ENCODE peak calls at places on chromosome 4, in ten cellular contexts. M is GM23338; D is CD4-positive, alpha-beta T cell; Q is astrocyte of the spinal cord; W is fibroblast of pulmonary artery; I is HFFc6; C is lower lobe of right lung; K is lung; P is pancreas; V is uterus. O is an unnamed sample.
A peak's percentile ranks its signal among the peaks of the same experiment; 100 is the strongest.

GRCh38 chr4:123468479-123469031 is 72.0 kb downstream of the SPRY1 start:
- DNase-seq in P (no peak), D (no peak), K (no peak), M (no peak), I (no peak), Q (no peak), V (no peak), W (no peak), C (no peak), O (no peak)

GRCh38 chr4:16026155-16026761 is 57.6 kb downstream of the PROM1 start:
- DNase-seq in Q (peak; percentile 66), M (peak; percentile 86), C (no peak), D (no peak), W (peak; percentile 77), P (no peak), K (no peak), V (no peak), I (peak; percentile 25), O (no peak)

GRCh38 chr4:171390626-171391025 is 422.6 kb upstream of the GALNTL6 start:
- DNase-seq in V (no peak), D (no peak), M (no peak), I (no peak), Q (no peak), K (no peak), P (no peak), C (no peak), W (no peak), O (no peak)

GRCh38 chr4:113849771-113850170 is 88.2 kb upstream of the CAMK2D start:
- DNase-seq in Q (no peak), D (no peak), V (peak; percentile 15), P (no peak), C (no peak), I (no peak), W (peak; percentile 69), M (no peak), K (peak; percentile 31), O (no peak)

GRCh38 chr4:123481034-123481433 is 84.4 kb downstream of the SPRY1 start:
- DNase-seq in I (peak; percentile 83), C (no peak), V (no peak), D (no peak), Q (peak; percentile 91), M (no peak), W (peak; percentile 25), P (no peak), K (no peak), O (no peak)

GRCh38 chr4:16916719-16917337 is 18.4 kb upstream of the LDB2 start:
- DNase-seq in M (peak; percentile 95), V (no peak), P (no peak), C (no peak), D (peak; percentile 68), K (no peak), Q (peak; percentile 16), I (peak; percentile 6), W (peak; percentile 42), O (peak; percentile 74)

GRCh38 chr4:6765703-6766102 is 16.8 kb upstream of the KIAA0232 start:
- DNase-seq in Q (no peak), I (no peak), C (no peak), D (no peak), K (no peak), W (no peak), M (no peak), P (no peak), V (no peak), O (no peak)

GRCh38 chr4:186749611-186750281 is 26.1 kb upstream of the FAT1 start:
- DNase-seq in P (no peak), D (no peak), V (no peak), M (no peak), K (no peak), W (no peak), I (no peak), Q (no peak), C (no peak), O (no peak)

GRCh38 chr4:21450331-21450730 is 498.2 kb downstream of the KCNIP4 start:
- DNase-seq in P (no peak), Q (no peak), M (no peak), C (no peak), W (no peak), V (no peak), D (no peak), I (no peak), K (no peak), O (no peak)

GRCh38 chr4:21451032-21451431 is 497.5 kb downstream of the KCNIP4 start:
- DNase-seq in W (peak; percentile 8), C (no peak), K (no peak), Q (peak; percentile 74), P (no peak), D (no peak), M (no peak), I (peak; percentile 34), V (no peak), O (no peak)

GRCh38 chr4:21452931-21453330 is 495.6 kb downstream of the KCNIP4 start:
- DNase-seq in P (no peak), Q (no peak), I (no peak), M (no peak), W (no peak), C (no peak), V (no peak), D (no peak), K (no peak), O (no peak)

GRCh38 chr4:21447320-21448055 is 501.1 kb downstream of the KCNIP4 start:
- DNase-seq in K (no peak), M (peak; percentile 36), Q (no peak), P (no peak), W (no peak), I (no peak), V (no peak), D (no peak), C (no peak), O (no peak)
- TF ChIP-seq CTCF in K (no peak), M (peak; percentile 66), Q (no peak), P (no peak), W (no peak), I (no peak), V (no peak), D (no peak), C (no peak), O (no peak)

DNA sequence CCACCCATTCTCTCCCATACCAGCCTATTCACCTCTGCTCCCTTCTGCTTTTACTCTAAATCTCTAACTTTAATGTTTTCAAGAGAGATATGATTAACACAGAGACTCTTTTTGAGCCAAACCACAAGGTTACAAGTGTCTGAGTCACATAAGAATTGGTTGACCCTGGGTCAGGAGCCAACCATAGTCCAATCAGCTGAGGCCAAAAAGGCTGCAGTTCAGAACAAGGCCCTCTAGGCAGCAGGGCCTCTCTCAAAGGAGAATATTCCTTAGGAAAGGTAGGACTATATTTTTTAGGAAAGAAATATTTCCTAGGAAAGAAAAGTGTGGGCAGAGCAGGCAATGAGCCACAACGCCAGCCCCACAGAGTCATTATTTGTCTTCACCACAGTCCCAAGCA is 2.3 kb downstream of the ATP8A1 start:
- DNase-seq in V (no peak), P (peak; percentile 19), M (no peak), C (no peak), I (peak; percentile 62), W (peak; percentile 62), Q (peak; percentile 79), D (no peak), K (peak; percentile 69), O (no peak)
- TF ChIP-seq CTCF in V (no peak), P (no peak), M (no peak), C (no peak), I (no peak), W (no peak), Q (no peak), D (no peak), K (no peak), O (no peak)

GRCh38 chr4:39044947-39045734 is 12.9 kb upstream of the TMEM156 start:
- DNase-seq in V (no peak), I (no peak), P (peak; percentile 40), K (no peak), M (peak; percentile 57), W (peak; percentile 33), D (peak; percentile 53), C (peak; percentile 69), Q (peak; percentile 50), O (no peak)

GRCh38 chr4:39047691-39048090 is 14.3 kb upstream of the KLHL5 start:
- DNase-seq in K (no peak), P (no peak), C (no peak), W (peak; percentile 49), Q (no peak), D (no peak), I (no peak), V (no peak), M (no peak), O (no peak)

GRCh38 chr4:39044364-39044946 is 12.2 kb upstream of the TMEM156 start:
- DNase-seq in P (peak; percentile 96), V (peak; percentile 92), M (peak; percentile 98), K (peak; percentile 93), D (peak; percentile 93), C (peak; percentile 93), Q (peak; percentile 92), W (peak; percentile 96), I (peak; percentile 69), O (peak; percentile 94)

GRCh38 chr4:39045791-39046221 is 13.6 kb upstream of the TMEM156 start:
- DNase-seq in Q (peak; percentile 71), D (no peak), I (no peak), W (peak; percentile 51), V (no peak), P (no peak), C (no peak), M (no peak), K (no peak), O (no peak)

DNA sequence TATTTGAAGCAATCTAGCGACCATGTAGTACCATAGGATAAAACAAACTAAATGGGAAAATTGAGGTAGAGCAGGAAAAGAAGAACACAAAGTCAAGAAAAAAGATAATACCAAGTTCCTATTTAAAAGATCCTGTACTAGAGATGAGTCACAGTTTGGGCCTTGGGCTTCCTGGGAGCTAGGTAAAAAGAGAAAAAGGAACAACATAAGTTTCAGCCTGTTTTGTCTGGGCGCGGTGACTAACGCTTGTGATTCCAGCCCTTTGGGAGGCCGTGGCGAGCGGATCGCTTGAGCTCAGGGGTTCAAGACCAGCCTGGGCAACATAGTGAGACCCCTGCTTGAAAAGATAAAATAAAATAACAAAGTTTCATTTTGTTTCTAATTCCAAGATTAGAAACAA is 14.0 kb upstream of the TMEM156 start:
- DNase-seq in I (no peak), P (no peak), V (no peak), K (no peak), W (peak; percentile 54), M (no peak), Q (peak; percentile 80), D (no peak), C (peak; percentile 49), O (no peak)
- TF ChIP-seq CTCF in I (no peak), P (no peak), V (no peak), K (no peak), W (no peak), M (no peak), Q (no peak), D (no peak), C (no peak), O (no peak)

GRCh38 chr4:155748039-155748438 is 10.8 kb upstream of the GUCY1B1 start:
- DNase-seq in M (peak; percentile 10), W (no peak), P (no peak), C (no peak), V (no peak), D (no peak), I (no peak), K (no peak), Q (no peak), O (no peak)

GRCh38 chr4:155741546-155741945 is 17.3 kb upstream of the GUCY1B1 start:
- DNase-seq in Q (no peak), W (no peak), K (no peak), M (no peak), V (no peak), C (no peak), P (no peak), D (no peak), I (no peak), O (no peak)

GRCh38 chr4:155738548-155738947 is 20.3 kb upstream of the GUCY1B1 start:
- DNase-seq in K (no peak), D (no peak), M (no peak), W (no peak), V (no peak), I (no peak), C (no peak), Q (peak; percentile 53), P (no peak), O (no peak)

GRCh38 chr4:155745984-155746383 is 12.8 kb upstream of the GUCY1B1 start:
- DNase-seq in D (no peak), I (peak; percentile 12), C (no peak), K (no peak), Q (peak; percentile 27), M (no peak), W (no peak), V (no peak), P (no peak), O (no peak)

GRCh38 chr4:155742310-155743015 is 16.4 kb upstream of the GUCY1B1 start:
- DNase-seq in M (peak; percentile 56), K (no peak), Q (no peak), D (no peak), W (no peak), C (no peak), V (no peak), I (no peak), P (no peak), O (no peak)
- TF ChIP-seq CTCF in M (peak; percentile 38), K (no peak), Q (peak; percentile 18), D (no peak), W (no peak), C (no peak), V (no peak), I (no peak), P (no peak), O (no peak)